ENCODE peak calls at places on chromosome X, in six cellular contexts. E, K, V, T, N and F are unnamed samples. For H3K36me3, the result is how much of the 10 kb centered on the place peaks cover.

GRCh38 chrX:44507292-44507691 is 35.4 kb downstream of the FUNDC1 start:
- DNase-seq in T (no peak), K (no peak), V (no peak), N (no peak), E (no peak), F (no peak)

GRCh38 chrX:118730500-118731247 is 3.3 kb downstream of the IL13RA1 start:
- DNase-seq in T (peak), K (peak), N (no peak), V (no peak), E (no peak), F (no peak)

GRCh38 chrX:133985164-133986007 is at the start of gene GPC3:
- DNase-seq in N (no peak), V (peak), T (peak), E (no peak), K (no peak), F (peak)

GRCh38 chrX:113906168-113906567 is 677.7 kb upstream of the HTR2C start:
- DNase-seq in E (no peak), N (no peak), K (no peak), T (peak), V (no peak), F (no peak)

GRCh38 chrX:15973299-15973698 is 118.7 kb upstream of the AP1S2 start:
- DNase-seq in V (no peak), T (peak), K (peak), N (no peak), E (no peak), F (no peak)

GRCh38 chrX:57204306-57204705 is 67.1 kb upstream of the SPIN2A start:
- DNase-seq in V (no peak), K (no peak), N (no peak), T (no peak), E (no peak), F (no peak)

GRCh38 chrX:143571521-143571920 is 54.2 kb upstream of the SPANXN3 start:
- DNase-seq in V (no peak), N (no peak), E (no peak), K (no peak), T (no peak), F (no peak)

GRCh38 chrX:21723097-21723496 is 34.8 kb downstream of the SMPX start:
- DNase-seq in V (no peak), E (no peak), N (no peak), K (peak), T (no peak), F (no peak)

GRCh38 chrX:131614241-131614640 is 70.4 kb downstream of the OR13H1 start:
- DNase-seq in T (no peak), K (no peak), E (no peak), N (no peak), V (no peak), F (no peak)

GRCh38 chrX:23493941-23494374 is 159.3 kb downstream of the PTCHD1 start:
- DNase-seq in K (no peak), N (no peak), E (no peak), V (no peak), T (no peak), F (no peak)

GRCh38 chrX:102745513-102746133 is 25.1 kb downstream of the GPRASP3 start:
- DNase-seq in T (no peak), K (peak), V (no peak), N (no peak), E (no peak), F (no peak)

GRCh38 chrX:56130436-56130835 is 101.7 kb upstream of the KLF8 start:
- DNase-seq in E (no peak), N (no peak), V (no peak), K (no peak), T (no peak), F (no peak)

GRCh38 chrX:115679460-115679859 is 118.5 kb downstream of the PLS3 start:
- DNase-seq in N (no peak), V (no peak), T (no peak), K (peak), E (no peak), F (peak)

GRCh38 chrX:19183777-19184485 is 61.7 kb upstream of the ADGRG2 start:
- DNase-seq in E (no peak), T (no peak), N (no peak), K (no peak), V (no peak), F (no peak)

GRCh38 chrX:17164936-17165335 is 210.1 kb upstream of the NHS start:
- DNase-seq in E (no peak), V (no peak), T (no peak), K (no peak), N (no peak), F (no peak)

GRCh38 chrX:41085883-41086626 is 810 bp downstream of the USP9X start:
- DNase-seq in V (peak), K (peak), T (peak), E (peak), N (peak), F (peak)

GRCh38 chrX:155215443-155216178 is 649 bp upstream of the VBP1 start:
- DNase-seq in N (no peak), V (no peak), K (peak), T (no peak), E (no peak), F (peak)

GRCh38 chrX:52983526-52983925 is 25.2 kb upstream of the FAM156A start:
- DNase-seq in E (no peak), V (no peak), N (no peak), K (peak), T (no peak), F (no peak)

GRCh38 chrX:97284531-97284930 is 400.8 kb downstream of the RPA4 start:
- DNase-seq in V (no peak), N (no peak), K (no peak), E (no peak), T (no peak), F (no peak)

GRCh38 chrX:37060999-37061398 is 52.8 kb downstream of the FAM47C start:
- DNase-seq in E (no peak), N (no peak), V (no peak), K (peak), T (peak), F (no peak)

GRCh38 chrX:15269618-15270521 is at the start of gene ASB9:
- DNase-seq in T (peak), K (peak), N (peak), V (no peak), E (no peak), F (peak)

GRCh38 chrX:114619874-114620273 is 36.0 kb downstream of the HTR2C start:
- DNase-seq in T (no peak), V (no peak), E (no peak), K (peak), N (no peak), F (peak)

GRCh38 chrX:11460347-11460746 is 167.1 kb downstream of the AMELX start:
- DNase-seq in K (no peak), N (no peak), T (no peak), E (no peak), V (no peak), F (no peak)

GRCh38 chrX:67523002-67523711 is 20.7 kb upstream of the AR start:
- DNase-seq in N (no peak), E (no peak), K (no peak), T (no peak), V (no peak), F (no peak)

GRCh38 chrX:103756736-103757135 is 19.9 kb upstream of the PLP1 start:
- DNase-seq in N (no peak), K (no peak), T (no peak), E (no peak), V (no peak), F (no peak)

GRCh38 chrX:39630344-39630743 is 467.4 kb downstream of the BCOR start:
- DNase-seq in T (no peak), K (no peak), V (no peak), E (no peak), N (no peak), F (no peak)

GRCh38 chrX:331145-331771 is 12.7 kb upstream of the GTPBP6 start:
- DNase-seq in K (peak), T (peak), E (no peak), N (peak), V (no peak), F (peak)

GRCh38 chrX:17967888-17968287 is 106.8 kb upstream of the RAI2 start:
- DNase-seq in T (no peak), V (no peak), E (no peak), N (no peak), K (no peak), F (no peak)

GRCh38 chrX:101385026-101385684 is 836 bp downstream of the BTK start:
- DNase-seq in V (no peak), E (no peak), N (no peak), K (no peak), T (no peak), F (peak)

GRCh38 chrX:31590581-31591113 is 518.8 kb upstream of the FTHL17 start:
- DNase-seq in E (no peak), T (peak), V (no peak), N (no peak), K (peak), F (no peak)

GRCh38 chrX:29671426-29671825 is 543.9 kb upstream of the MAGEB2 start:
- DNase-seq in V (no peak), N (no peak), T (no peak), K (no peak), E (no peak), F (no peak)

DNA sequence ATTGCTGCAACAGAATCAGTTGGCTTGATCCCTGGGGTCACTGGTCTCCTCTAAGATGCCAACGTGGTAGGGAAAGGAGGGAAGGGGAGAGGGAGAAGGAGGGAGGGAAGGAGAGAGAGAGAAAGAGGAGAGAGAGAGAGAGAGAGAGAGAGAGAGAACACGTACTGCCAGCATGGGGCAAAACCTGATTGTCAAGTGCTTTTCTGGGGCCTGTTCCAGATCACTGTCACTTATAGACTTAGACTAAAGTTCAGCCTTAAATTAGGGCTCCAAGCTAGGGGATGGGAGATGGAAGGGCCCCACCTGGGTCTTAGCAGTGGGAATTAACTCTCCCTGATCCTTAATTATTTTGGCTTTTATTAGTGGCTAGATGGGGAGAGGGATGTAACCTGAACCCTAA is 12.9 kb downstream of the SHROOM4 start:
- DNase-seq in E (no peak), K (no peak), V (no peak), T (no peak), N (no peak), F (no peak)
- H3K36me3 ChIP-seq in E (under half), K (under half), V (under half), T (under half), N (under half), F (under half)

GRCh38 chrX:1384738-1385250 is 7.1 kb downstream of the SLC25A6 start:
- DNase-seq in N (peak), V (no peak), T (no peak), K (no peak), E (no peak), F (peak)
- H3K36me3 ChIP-seq in N (under half), V (half or more), T (under half), K (under half), E (under half), F (half or more)

DNA sequence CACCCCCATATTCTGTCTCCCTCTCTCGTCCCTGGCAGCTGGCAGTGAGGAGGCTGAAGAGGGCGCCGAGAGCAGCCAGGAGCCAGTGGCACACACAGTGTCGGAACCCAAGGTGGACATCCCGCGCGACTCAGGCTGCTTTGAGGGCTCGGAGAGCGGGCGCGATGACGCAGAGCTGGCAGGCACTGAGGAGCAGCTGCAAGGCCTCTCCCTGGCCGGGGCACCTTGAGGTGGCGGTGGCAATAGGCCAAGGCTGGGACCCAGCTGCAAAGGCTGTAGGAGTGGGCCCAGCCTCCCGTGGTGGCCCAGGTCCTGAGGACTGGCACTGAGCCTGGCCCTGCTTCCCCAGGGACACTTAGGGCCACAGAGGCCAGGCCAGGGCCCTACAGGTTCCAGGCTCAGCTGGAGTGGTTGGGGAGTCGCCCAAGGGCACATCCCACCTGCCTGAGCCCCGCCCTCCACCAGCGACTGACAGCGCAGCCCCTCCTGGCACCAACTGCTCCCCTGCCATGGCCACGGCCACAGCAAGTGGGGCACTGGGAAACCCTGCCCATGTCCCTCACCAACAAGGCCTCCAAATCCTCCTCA is 13.9 kb downstream of the SASH3 start:
- DNase-seq in T (no peak), V (no peak), K (no peak), N (no peak), E (no peak), F (peak)
- H3K36me3 ChIP-seq in T (under half), V (half or more), K (under half), N (under half), E (under half), F (under half)

GRCh38 chrX:47206316-47206715 is 12.2 kb upstream of the CDK16 start:
- DNase-seq in V (no peak), K (peak), T (no peak), E (no peak), N (no peak), F (peak)

GRCh38 chrX:47202316-47202715 is 8.7 kb downstream of the UBA1 start:
- DNase-seq in N (no peak), K (no peak), E (no peak), T (no peak), V (no peak), F (peak)

GRCh38 chrX:47208108-47208507 is 10.4 kb upstream of the CDK16 start:
- DNase-seq in K (no peak), V (no peak), T (no peak), E (no peak), N (no peak), F (no peak)

GRCh38 chrX:47202877-47203276 is 9.2 kb downstream of the UBA1 start:
- DNase-seq in E (no peak), V (no peak), T (no peak), K (no peak), N (no peak), F (no peak)

DNA sequence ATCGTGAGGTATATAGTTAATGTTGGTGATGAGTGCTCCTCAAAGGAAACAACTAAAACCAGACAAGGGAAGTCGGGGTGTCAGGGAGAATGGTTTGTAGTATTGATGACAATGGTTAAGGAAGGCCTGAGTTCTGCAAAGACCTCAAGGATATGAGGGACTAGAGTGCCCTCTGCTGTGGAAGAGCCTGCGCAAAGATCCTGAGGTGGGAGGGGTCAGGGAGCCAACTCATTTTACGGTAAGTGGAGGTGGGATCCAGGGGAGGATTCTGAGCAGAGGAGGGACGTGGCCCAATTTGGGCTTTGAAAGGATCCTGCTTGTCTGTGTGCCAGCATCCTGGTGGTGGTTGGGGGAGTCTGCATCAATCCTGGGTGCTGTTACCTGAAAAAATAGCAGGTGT is 11.3 kb downstream of the UBA1 start:
- DNase-seq in V (no peak), K (no peak), E (no peak), N (no peak), T (no peak), F (peak)
- H3K36me3 ChIP-seq in V (half or more), K (under half), E (under half), N (under half), T (under half), F (half or more)

DNA sequence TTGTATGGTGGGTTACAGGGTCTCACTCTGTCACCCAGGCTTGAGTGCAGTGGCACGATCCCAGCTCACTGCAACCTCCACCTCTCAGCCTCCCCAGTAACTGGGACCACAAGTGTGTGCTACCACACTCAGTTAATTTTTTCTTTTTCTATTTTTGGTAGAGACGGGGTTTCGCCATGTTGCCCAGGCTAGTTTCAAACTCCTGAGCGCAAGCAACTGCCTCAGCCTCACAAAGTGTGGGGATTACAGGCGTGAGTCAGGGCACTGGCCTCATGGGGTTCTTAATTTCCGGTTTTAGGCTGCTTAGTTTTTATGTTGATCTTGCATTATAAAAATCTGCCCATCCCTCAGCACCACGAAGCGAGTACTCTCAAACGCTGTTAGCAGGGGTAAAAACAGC is 6.7 kb downstream of the BCAP31 start:
- DNase-seq in N (no peak), V (no peak), T (no peak), E (no peak), K (no peak), F (no peak)
- H3K36me3 ChIP-seq in N (under half), V (under half), T (under half), E (under half), K (under half), F (under half)